ENCODE peak calls at places on chromosome 18, in seven cellular contexts. R is upper lobe of right lung, Z is IMR-90, N is esophagus squamous epithelium, D is hepatocyte, Q is psoas muscle, K is heart left ventricle. F is an unnamed sample.

GRCh38 chr18:27685807-27686412 is 491.0 kb downstream of the CDH2 start:
- DNase-seq in R (no peak), Z (peak; percentile 39), N (no peak), D (peak; percentile 69), Q (no peak), K (no peak), F (peak; percentile 57)

GRCh38 chr18:12726774-12727550 is 24.1 kb downstream of the PSMG2 start:
- DNase-seq in R (no peak), Z (peak; percentile 74), N (no peak), D (peak; percentile 83), Q (no peak), K (no peak), F (peak; percentile 82)

GRCh38 chr18:62448426-62448825 is 74.4 kb upstream of the ZCCHC2 start:
- DNase-seq in R (no peak), Z (no peak), N (no peak), D (no peak), Q (no peak), K (no peak), F (no peak)

GRCh38 chr18:13713455-13714055 is 12.8 kb downstream of the FAM210A start:
- DNase-seq in R (no peak), Z (no peak), N (no peak), D (no peak), Q (no peak), K (no peak), F (no peak)

GRCh38 chr18:46716827-46717226 is 40.0 kb downstream of the ST8SIA5 start:
- DNase-seq in R (no peak), Z (no peak), N (no peak), D (no peak), Q (no peak), K (no peak), F (no peak)

GRCh38 chr18:46148810-46149209 is 44.6 kb downstream of the HAUS1 start:
- DNase-seq in R (no peak), Z (peak; percentile 59), N (no peak), D (peak; percentile 75), Q (no peak), K (no peak), F (peak; percentile 73)

GRCh38 chr18:34802938-34803337 is 92.8 kb downstream of the DTNA start:
- DNase-seq in R (no peak), Z (peak; percentile 29), N (no peak), D (no peak), Q (no peak), K (no peak), F (no peak)

GRCh38 chr18:3554811-3555427 is 104.9 kb downstream of the TGIF1 start:
- DNase-seq in R (no peak), Z (no peak), N (no peak), D (no peak), Q (no peak), K (no peak), F (peak; percentile 47)

GRCh38 chr18:54148678-54149077 is 75.8 kb downstream of the MBD2 start:
- DNase-seq in R (no peak), Z (no peak), N (no peak), D (no peak), Q (no peak), K (no peak), F (no peak)

GRCh38 chr18:77080283-77080682 is 52.3 kb downstream of the MBP start:
- DNase-seq in R (no peak), Z (no peak), N (peak; percentile 17), D (no peak), Q (no peak), K (no peak), F (no peak)

GRCh38 chr18:59814872-59815271 is 84.9 kb upstream of the PMAIP1 start:
- DNase-seq in R (no peak), Z (peak; percentile 96), N (no peak), D (no peak), Q (no peak), K (no peak), F (no peak)

GRCh38 chr18:2302628-2303516 is 268.4 kb downstream of the METTL4 start:
- DNase-seq in R (no peak), Z (no peak), N (no peak), D (no peak), Q (no peak), K (no peak), F (no peak)

GRCh38 chr18:48933578-48934399 is 17.0 kb downstream of the SMAD7 start:
- DNase-seq in R (peak; percentile 77), Z (no peak), N (no peak), D (no peak), Q (no peak), K (no peak), F (no peak)

GRCh38 chr18:67433971-67434370 is 82.5 kb downstream of the DSEL start:
- DNase-seq in R (no peak), Z (no peak), N (no peak), D (peak; percentile 6), Q (no peak), K (no peak), F (no peak)

GRCh38 chr18:61006687-61007224 is 326.5 kb upstream of the CDH20 start:
- DNase-seq in R (no peak), Z (no peak), N (no peak), D (no peak), Q (no peak), K (no peak), F (no peak)

GRCh38 chr18:4599312-4599711 is 144.2 kb upstream of the DLGAP1 start:
- DNase-seq in R (no peak), Z (no peak), N (no peak), D (no peak), Q (no peak), K (no peak), F (no peak)

GRCh38 chr18:74732380-74732779 is 134.7 kb downstream of the ZNF407 start:
- DNase-seq in R (no peak), Z (no peak), N (no peak), D (no peak), Q (no peak), K (no peak), F (no peak)

GRCh38 chr18:23324056-23324811 is 128.9 kb upstream of the RIOK3 start:
- DNase-seq in R (no peak), Z (no peak), N (no peak), D (no peak), Q (no peak), K (no peak), F (no peak)

GRCh38 chr18:62999392-62999791 is 284.1 kb downstream of the PHLPP1 start:
- DNase-seq in R (no peak), Z (peak; percentile 26), N (no peak), D (no peak), Q (peak; percentile 82), K (no peak), F (no peak)

GRCh38 chr18:3590096-3590655 is 140.2 kb downstream of the TGIF1 start:
- DNase-seq in R (no peak), Z (no peak), N (no peak), D (no peak), Q (no peak), K (no peak), F (no peak)

GRCh38 chr18:67217551-67218166 is 298.9 kb downstream of the DSEL start:
- DNase-seq in R (no peak), Z (peak; percentile 78), N (no peak), D (peak; percentile 81), Q (no peak), K (no peak), F (peak; percentile 77)

GRCh38 chr18:47244041-47244440 is 7.4 kb downstream of the SKOR2 start:
- DNase-seq in R (no peak), Z (no peak), N (no peak), D (no peak), Q (no peak), K (no peak), F (no peak)

GRCh38 chr18:49279041-49279440 is 181.4 kb downstream of the DYM start:
- DNase-seq in R (no peak), Z (no peak), N (no peak), D (no peak), Q (no peak), K (no peak), F (no peak)

GRCh38 chr18:581106-581505 is 926 bp downstream of the CETN1 start:
- DNase-seq in R (no peak), Z (no peak), N (no peak), D (no peak), Q (no peak), K (no peak), F (no peak)

GRCh38 chr18:77366725-77367641 is 117.3 kb downstream of the GALR1 start:
- DNase-seq in R (no peak), Z (no peak), N (no peak), D (peak; percentile 77), Q (no peak), K (no peak), F (no peak)

GRCh38 chr18:3015851-3016250 is 2.9 kb upstream of the LPIN2 start:
- DNase-seq in R (no peak), Z (no peak), N (no peak), D (no peak), Q (no peak), K (no peak), F (no peak)

GRCh38 chr18:55320399-55321255 is 267.4 kb downstream of the TCF4 start:
- DNase-seq in R (no peak), Z (peak; percentile 48), N (no peak), D (no peak), Q (no peak), K (no peak), F (peak; percentile 57)

GRCh38 chr18:73774836-73775509 is 372.7 kb downstream of the FBXO15 start:
- DNase-seq in R (no peak), Z (no peak), N (no peak), D (no peak), Q (no peak), K (no peak), F (peak; percentile 14)

GRCh38 chr18:22320155-22320554 is 97.6 kb downstream of the CTAGE1 start:
- DNase-seq in R (no peak), Z (no peak), N (no peak), D (no peak), Q (no peak), K (no peak), F (no peak)
- H3K4me1 ChIP-seq in R (peaks cover 16% of the 10 kb centered on the region), Z (peaks cover 2% of the 10 kb centered on the region), N (no peaks in the 10 kb centered on the region), D (peaks cover 24% of the 10 kb centered on the region), Q (peaks cover 3% of the 10 kb centered on the region), K (peaks cover 12% of the 10 kb centered on the region), F (no peaks in the 10 kb centered on the region)

GRCh38 chr18:37566479-37567060 is 972 bp upstream of the CELF4 start:
- DNase-seq in R (peak; percentile 61), Z (no peak), N (no peak), D (no peak), Q (no peak), K (no peak), F (peak; percentile 3)
- H3K27ac ChIP-seq in R (no peak overlapping the region), Z (no peak overlapping the region), N (no peak overlapping the region), D (no peak overlapping the region), Q (peak overlapping the region; percentile 4), K (no peak overlapping the region), F (no peak overlapping the region)

GRCh38 chr18:64245461-64245860 is 96.6 kb upstream of the LINC00305 start:
- DNase-seq in R (no peak), Z (no peak), N (no peak), D (no peak), Q (no peak), K (no peak), F (no peak)

GRCh38 chr18:64240301-64240700 is 91.4 kb upstream of the LINC00305 start:
- DNase-seq in R (no peak), Z (no peak), N (no peak), D (no peak), Q (no peak), K (no peak), F (no peak)

GRCh38 chr18:64244571-64244970 is 95.7 kb upstream of the LINC00305 start:
- DNase-seq in R (no peak), Z (no peak), N (no peak), D (peak; percentile 60), Q (no peak), K (no peak), F (peak; percentile 69)
- TF ChIP-seq CTCF in R (no peak), Z (no peak), N (no peak), D (peak; percentile 45), Q (no peak), K (peak; percentile 21), F (peak; percentile 71)

GRCh38 chr18:31509571-31509970 is 11.6 kb downstream of the DSG2 start:
- DNase-seq in R (no peak), Z (no peak), N (no peak), D (no peak), Q (no peak), K (no peak), F (no peak)
- H3K4me1 ChIP-seq in R (no peaks in the 10 kb centered on the region), Z (no peaks in the 10 kb centered on the region), N (peaks cover 22% of the 10 kb centered on the region), D (peaks cover 29% of the 10 kb centered on the region), Q (no peaks in the 10 kb centered on the region), K (no peaks in the 10 kb centered on the region), F (no peaks in the 10 kb centered on the region)